ENCODE peak calls at places on chromosomes 16 and 17, in nine cellular contexts. O is CD8-positive, alpha-beta T cell; D is CD8-positive, alpha-beta memory T cell; W is A549; U is cardiac muscle cell; N is uterus; Q is naive thymus-derived CD4-positive, alpha-beta T cell; H is neural progenitor cell; A is kidney. B is an unnamed sample.

GRCh38 chr17:951388-952132 is 28.0 kb downstream of the NXN start:
- DNase-seq in N (peak), A (peak), O (no peak), W (peak), U (peak), H (peak), D (no peak), Q (no peak), B (peak)

GRCh38 chr17:59616253-59616920 is 3.3 kb upstream of the CLTC start:
- DNase-seq in H (no peak), D (no peak), A (no peak), N (no peak), W (no peak), O (no peak), Q (no peak), U (no peak), B (no peak)

GRCh38 chr17:64247836-64248235 is 15.2 kb downstream of the TEX2 start:
- DNase-seq in A (no peak), W (no peak), Q (no peak), U (no peak), N (no peak), H (no peak), D (no peak), O (no peak), B (no peak)

GRCh38 chr16:68229431-68230175 is 6.3 kb downstream of the ESRP2 start:
- DNase-seq in D (peak), W (peak), U (peak), Q (peak), H (peak), O (peak), N (peak), A (peak), B (no peak)

GRCh38 chr17:55416000-55416399 is 5.6 kb downstream of the MMD start:
- DNase-seq in O (no peak), D (no peak), W (no peak), H (no peak), Q (no peak), U (no peak), A (no peak), N (no peak), B (no peak)

GRCh38 chr17:78893684-78894083 is 9.3 kb downstream of the CEP295NL start:
- DNase-seq in O (no peak), A (no peak), U (no peak), Q (no peak), H (no peak), N (no peak), D (no peak), W (no peak), B (no peak)

GRCh38 chr17:67542219-67543114 is 165.4 kb downstream of the PITPNC1 start:
- DNase-seq in D (no peak), N (no peak), Q (no peak), H (no peak), A (no peak), W (no peak), O (no peak), U (no peak), B (no peak)

GRCh38 chr17:49252148-49252682 is 21.6 kb upstream of the PHOSPHO1 start:
- DNase-seq in W (peak), A (no peak), Q (no peak), H (no peak), O (no peak), U (peak), D (no peak), N (no peak), B (no peak)

GRCh38 chr16:2190659-2191445 is 5.6 kb downstream of the CASKIN1 start:
- DNase-seq in O (no peak), U (no peak), A (no peak), D (no peak), N (no peak), H (no peak), W (no peak), Q (no peak), B (no peak)

GRCh38 chr17:7437369-7437863 is 1.9 kb upstream of the FGF11 start:
- DNase-seq in Q (no peak), O (no peak), H (no peak), W (no peak), A (peak), U (no peak), D (no peak), N (no peak), B (no peak)

GRCh38 chr16:3961449-3961849 is 80.9 kb upstream of the CREBBP start:
- DNase-seq in H (no peak), Q (no peak), O (no peak), U (no peak), A (peak), N (peak), W (peak), D (no peak), B (no peak)

GRCh38 chr17:69525920-69526841 is 111.7 kb downstream of the MAP2K6 start:
- DNase-seq in O (no peak), N (peak), D (no peak), W (peak), Q (no peak), H (peak), U (peak), A (no peak), B (peak)

GRCh38 chr16:8998114-8998513 is 34.4 kb upstream of the USP7 start:
- DNase-seq in O (no peak), U (peak), H (no peak), A (peak), N (no peak), W (no peak), Q (no peak), D (no peak), B (no peak)

GRCh38 chr17:75845933-75846700 is 1.9 kb upstream of the UNC13D start:
- DNase-seq in Q (no peak), U (no peak), O (no peak), N (no peak), H (no peak), D (no peak), A (no peak), W (no peak), B (no peak)

GRCh38 chr16:51818342-51818944 is 667.4 kb upstream of the SALL1 start:
- DNase-seq in U (peak), O (no peak), A (no peak), N (peak), W (peak), Q (no peak), D (no peak), H (peak), B (peak)

GRCh38 chr16:19135896-19136438 is 22.2 kb downstream of the ITPRIPL2 start:
- DNase-seq in O (no peak), N (no peak), D (no peak), Q (no peak), H (no peak), A (no peak), W (peak), U (no peak), B (no peak)

GRCh38 chr16:10984509-10984908 is 40.1 kb downstream of the CLEC16A start:
- DNase-seq in A (no peak), N (no peak), O (no peak), W (no peak), H (no peak), U (peak), Q (no peak), D (no peak), B (no peak)

GRCh38 chr17:18031955-18032354 is 7.0 kb downstream of the ATPAF2 start:
- DNase-seq in O (no peak), W (no peak), N (no peak), H (no peak), A (no peak), Q (no peak), U (peak), D (no peak), B (no peak)

GRCh38 chr17:64778367-64779290 is 116.5 kb upstream of the SMURF2 start:
- DNase-seq in N (peak), D (no peak), W (no peak), O (peak), A (peak), H (peak), Q (no peak), U (peak), B (no peak)

GRCh38 chr16:87930456-87930855 is 5.9 kb downstream of the CA5A start:
- DNase-seq in O (no peak), U (peak), W (no peak), Q (no peak), N (no peak), A (no peak), D (no peak), H (no peak), B (no peak)

GRCh38 chr16:14354561-14355351 is 275.3 kb downstream of the PARN start:
- DNase-seq in N (no peak), U (peak), A (no peak), W (peak), D (no peak), H (no peak), O (no peak), Q (no peak), B (no peak)

GRCh38 chr17:61467416-61468262 is 15.4 kb downstream of the TBX4 start:
- DNase-seq in Q (no peak), H (peak), N (peak), W (peak), O (no peak), A (peak), D (no peak), U (peak), B (no peak)

GRCh38 chr17:77786740-77787505 is 171.6 kb upstream of the TNRC6C start:
- DNase-seq in W (no peak), Q (no peak), A (peak), O (no peak), N (no peak), D (no peak), U (no peak), H (peak), B (no peak)

GRCh38 chr16:25093208-25094061 is 18.1 kb upstream of the LCMT1 start:
- DNase-seq in N (no peak), A (no peak), H (no peak), Q (no peak), U (no peak), W (no peak), O (no peak), D (peak), B (no peak)

GRCh38 chr17:62085511-62086408 is 20.7 kb upstream of the MED13 start:
- DNase-seq in D (no peak), H (no peak), O (no peak), A (no peak), Q (no peak), U (no peak), W (no peak), N (no peak), B (no peak)

GRCh38 chr17:27558341-27558740 is 72.6 kb upstream of the LGALS9 start:
- DNase-seq in Q (no peak), U (no peak), H (no peak), O (no peak), W (no peak), D (no peak), N (no peak), A (no peak), B (no peak)

GRCh38 chr16:11682655-11683096 is 14.4 kb downstream of the SNN start:
- DNase-seq in D (no peak), W (no peak), Q (no peak), N (no peak), O (no peak), U (peak), A (no peak), H (no peak), B (no peak)

GRCh38 chr17:80761421-80761871 is 216.8 kb downstream of the RPTOR start:
- DNase-seq in W (no peak), A (no peak), H (no peak), O (peak), N (no peak), D (peak), U (peak), Q (peak), B (no peak)
- H3K27ac ChIP-seq in W (peak), A (no peak), H (no peak), O (no peak), N (no peak), D (no peak), U (no peak), Q (peak), B (no peak)

GRCh38 chr17:4806770-4807533 is at the start of gene PLD2:
- DNase-seq in N (peak), W (peak), A (peak), O (peak), Q (peak), H (peak), D (peak), U (peak), B (peak)

GRCh38 chr17:4810696-4811289 is 3.8 kb downstream of the PLD2 start:
- DNase-seq in A (no peak), U (no peak), W (no peak), Q (no peak), H (peak), N (no peak), O (no peak), D (no peak), B (no peak)

GRCh38 chr17:4806420-4806769 is 557 bp upstream of the PLD2 start:
- DNase-seq in W (no peak), H (no peak), O (no peak), N (no peak), A (no peak), U (peak), Q (no peak), D (no peak), B (no peak)

GRCh38 chr17:4807534-4808377 is 804 bp downstream of the PLD2 start:
- DNase-seq in D (no peak), U (peak), N (no peak), H (no peak), O (no peak), A (peak), Q (no peak), W (no peak), B (no peak)

GRCh38 chr17:4808378-4808767 is 1.4 kb downstream of the PLD2 start:
- DNase-seq in N (peak), Q (no peak), D (no peak), A (no peak), H (no peak), W (no peak), U (peak), O (no peak), B (no peak)
- H3K27ac ChIP-seq in N (peak), Q (no peak), D (no peak), A (no peak), H (no peak), W (no peak), U (no peak), O (no peak), B (no peak)

GRCh38 chr17:19986941-19987714 is 9.5 kb upstream of the AKAP10 start:
- DNase-seq in N (no peak), D (no peak), A (no peak), O (no peak), Q (no peak), U (no peak), W (no peak), H (no peak), B (no peak)
- H3K27ac ChIP-seq in N (no peak), D (no peak), A (no peak), O (no peak), Q (no peak), U (no peak), W (peak), H (no peak), B (no peak)

GRCh38 chr17:40857535-40857934 is 9.5 kb downstream of the KRT12 start:
- DNase-seq in H (no peak), O (no peak), W (no peak), Q (no peak), U (peak), D (no peak), A (no peak), N (no peak), B (no peak)
- H3K27ac ChIP-seq in H (no peak), O (no peak), W (peak), Q (no peak), U (no peak), D (no peak), A (no peak), N (peak), B (no peak)

DNA sequence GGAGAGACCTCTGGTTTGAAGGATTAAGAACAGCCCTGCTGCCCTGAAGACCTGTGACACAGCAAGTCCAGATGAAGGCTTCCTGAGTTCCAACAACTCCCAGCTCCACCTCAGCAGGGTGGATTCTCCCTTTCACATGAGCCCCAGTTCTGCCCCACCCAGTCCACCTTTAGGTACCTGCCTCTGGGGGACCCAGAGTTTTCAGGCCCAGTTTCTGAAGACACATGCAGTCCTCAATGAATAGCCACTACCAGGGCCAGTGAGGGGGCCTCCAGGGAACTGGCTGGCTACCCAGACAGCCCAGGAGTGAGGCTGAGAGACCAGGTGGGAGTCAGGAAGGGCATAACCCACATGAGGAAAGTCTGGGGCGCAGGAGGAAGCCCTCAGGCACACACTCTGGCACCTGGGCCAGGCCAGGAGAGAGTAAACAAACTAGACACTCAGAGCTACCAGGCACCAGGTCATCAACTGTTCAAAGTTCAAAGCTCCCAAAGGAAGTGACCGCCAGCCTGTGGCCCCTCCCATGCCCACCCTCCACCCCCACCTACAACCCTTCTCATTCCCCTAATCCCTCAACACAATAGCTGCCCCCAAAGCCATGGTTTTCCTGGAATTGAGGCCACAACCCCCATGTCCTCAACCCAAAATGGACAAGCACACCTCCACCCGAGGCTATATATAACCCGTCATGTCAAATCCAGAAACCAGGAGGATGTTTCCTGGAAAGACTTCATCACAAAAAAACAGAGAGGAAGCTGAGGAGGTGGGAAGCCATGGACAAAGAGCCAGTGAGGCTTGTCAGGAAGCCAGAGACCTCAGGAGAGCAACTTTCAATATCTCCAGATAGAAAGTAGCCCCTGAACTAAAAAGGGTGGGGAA is 2.1 kb downstream of the MYO18A start:
- DNase-seq in H (no peak), N (no peak), Q (no peak), D (no peak), O (no peak), A (peak), U (no peak), W (peak), B (no peak)
- H3K27ac ChIP-seq in H (no peak), N (peak), Q (peak), D (peak), O (no peak), A (peak), U (peak), W (peak), B (no peak)